ENCODE peak calls at places on chromosomes 5 and 9, in five cellular contexts. M is AG10803, Q is astrocyte of the spinal cord, I is K562, J is heart right ventricle. A is an unnamed sample.

GRCh38 chr5:119411291-119411934 is 40.9 kb upstream of the HSD17B4 start:
- DNase-seq in Q (peak), I (peak), M (peak), J (no peak), A (peak)

GRCh38 chr9:86563350-86563749 is 209.1 kb upstream of the TUT7 start:
- DNase-seq in J (no peak), I (no peak), M (peak), Q (peak), A (peak)

GRCh38 chr9:117121331-117121730 is 293.5 kb downstream of the ASTN2 start:
- DNase-seq in J (no peak), I (no peak), Q (no peak), M (no peak), A (peak)

GRCh38 chr5:158456756-158457155 is 597.8 kb upstream of the CLINT1 start:
- DNase-seq in I (no peak), J (no peak), Q (peak), M (peak), A (peak)

GRCh38 chr9:94630833-94631232 is 8.5 kb downstream of the FBP1 start:
- DNase-seq in I (no peak), Q (no peak), M (no peak), J (no peak), A (no peak)

GRCh38 chr5:140302786-140303639 is at the start of gene PFDN1:
- DNase-seq in Q (peak), M (peak), I (peak), J (peak), A (peak)

GRCh38 chr5:77947051-77947428 is 170.9 kb upstream of the TBCA start:
- DNase-seq in J (no peak), M (no peak), I (no peak), Q (no peak), A (no peak)

GRCh38 chr9:14030350-14030823 is 283.6 kb downstream of the NFIB start:
- DNase-seq in J (no peak), I (peak), M (peak), Q (peak), A (peak)

GRCh38 chr5:170307575-170308465 is 10.2 kb upstream of the LCP2 start:
- DNase-seq in J (peak), Q (peak), M (peak), I (peak), A (peak)

GRCh38 chr9:38032266-38032830 is 36.7 kb downstream of the SHB start:
- DNase-seq in Q (no peak), I (no peak), J (no peak), M (no peak), A (no peak)

GRCh38 chr5:160656961-160657570 is 194.9 kb downstream of the ATP10B start:
- DNase-seq in M (no peak), Q (no peak), I (no peak), J (no peak), A (no peak)

GRCh38 chr5:154214236-154215106 is 23.9 kb downstream of the GALNT10 start:
- DNase-seq in Q (peak), M (peak), I (no peak), J (no peak), A (peak)
- H3K4me3 ChIP-seq in Q (no peak), M (no peak), I (no peak), J (no peak), A (no peak)

GRCh38 chr5:93677344-93678021 is 63.9 kb downstream of the POU5F2 start:
- DNase-seq in M (peak), J (peak), I (no peak), Q (peak), A (peak)
- TF ChIP-seq CTCF in M (no peak), J (no peak), I (no peak), Q (no peak), A (no peak)

GRCh38 chr5:180069589-180070247 is 1.8 kb downstream of the RNF130 start:
- DNase-seq in Q (peak), M (peak), I (peak), J (peak), A (no peak)
- H3K4me3 ChIP-seq in Q (peak), M (peak), I (peak), J (peak), A (no peak)

GRCh38 chr9:10268500-10269485 is 344.0 kb downstream of the PTPRD start:
- DNase-seq in I (no peak), Q (peak), M (no peak), J (peak), A (peak)
- TF ChIP-seq CTCF in I (no peak), Q (peak), M (no peak), J (no peak), A (no peak)

GRCh38 chr5:151144275-151144674 is 13.3 kb downstream of the ANXA6 start:
- DNase-seq in Q (no peak), I (no peak), J (no peak), M (no peak), A (no peak)
- H3K4me3 ChIP-seq in Q (no peak), I (no peak), J (no peak), M (no peak), A (no peak)

GRCh38 chr9:91515074-91515687 is 91.5 kb upstream of the NFIL3 start:
- DNase-seq in Q (peak), J (peak), M (peak), I (peak), A (peak)
- TF ChIP-seq CTCF in Q (no peak), J (no peak), M (no peak), I (no peak), A (no peak)

DNA sequence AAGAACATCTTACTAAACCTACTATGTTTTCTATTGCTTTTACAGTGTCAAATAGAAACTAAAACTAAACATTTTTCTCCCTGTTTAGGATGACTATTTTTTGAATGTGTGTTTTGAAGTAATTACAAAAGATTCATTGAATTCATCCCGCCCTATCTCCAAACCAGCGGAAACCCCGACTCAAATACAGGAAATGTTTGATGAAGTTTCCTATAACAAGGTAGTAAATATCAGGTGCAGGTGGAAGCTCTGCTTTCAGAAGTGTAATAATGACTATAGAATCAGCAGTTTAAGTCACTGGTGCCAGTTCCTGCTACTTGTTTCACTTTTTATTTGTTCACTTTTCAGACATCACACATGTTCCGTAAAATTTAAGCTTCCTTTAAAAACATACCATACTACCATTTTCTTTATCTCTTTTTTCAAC is 20.0 kb downstream of the ERAP2 start:
- DNase-seq in I (no peak), M (no peak), J (no peak), Q (no peak), A (no peak)
- H3K4me3 ChIP-seq in I (no peak), M (no peak), J (no peak), Q (no peak), A (no peak)